ENCODE peak calls at places on chromosome 16, in eight cellular contexts. O, A, I, E, P, C, U and K are unnamed samples.

GRCh38 chr16:69340095-69340644 is 598 bp downstream of the NIP7 start:
- DNase-seq in O (no peak), A (no peak), I (no peak), E (peak), P (no peak), C (no peak), U (no peak), K (no peak)

GRCh38 chr16:5046914-5047313 is 13.2 kb upstream of the NAGPA start:
- DNase-seq in O (peak), A (no peak), I (no peak), E (no peak), P (no peak), C (no peak), U (no peak), K (no peak)

GRCh38 chr16:81693467-81694303 is 85.4 kb upstream of the PLCG2 start:
- DNase-seq in O (peak), A (no peak), I (no peak), E (no peak), P (no peak), C (no peak), U (no peak), K (no peak)

GRCh38 chr16:66905633-66906539 is 12.8 kb downstream of the CDH16 start:
- DNase-seq in O (peak), A (no peak), I (peak), E (peak), P (no peak), C (no peak), U (no peak), K (no peak)

GRCh38 chr16:64469906-64470702 is 651.8 kb downstream of the CDH11 start:
- DNase-seq in O (no peak), A (no peak), I (no peak), E (no peak), P (no peak), C (no peak), U (no peak), K (no peak)

GRCh38 chr16:62041401-62041800 is 5.2 kb upstream of the CDH8 start:
- DNase-seq in O (no peak), A (peak), I (peak), E (peak), P (peak), C (no peak), U (no peak), K (peak)

GRCh38 chr16:22786284-22786683 is 27.7 kb upstream of the HS3ST2 start:
- DNase-seq in O (no peak), A (no peak), I (no peak), E (no peak), P (no peak), C (no peak), U (no peak), K (no peak)

GRCh38 chr16:31132979-31133599 is 2.4 kb downstream of the PRSS8 start:
- DNase-seq in O (no peak), A (no peak), I (no peak), E (no peak), P (no peak), C (no peak), U (no peak), K (no peak)

GRCh38 chr16:24037335-24037734 is 201.6 kb downstream of the PRKCB start:
- DNase-seq in O (no peak), A (no peak), I (no peak), E (no peak), P (no peak), C (no peak), U (no peak), K (no peak)

GRCh38 chr16:29025218-29025617 is 40.4 kb downstream of the LAT start:
- DNase-seq in O (no peak), A (no peak), I (no peak), E (no peak), P (no peak), C (no peak), U (no peak), K (no peak)

GRCh38 chr16:50635505-50636392 is 45.4 kb downstream of the SNX20 start:
- DNase-seq in O (no peak), A (no peak), I (no peak), E (peak), P (no peak), C (no peak), U (no peak), K (no peak)

GRCh38 chr16:75351183-75351582 is 82.1 kb downstream of the CFDP1 start:
- DNase-seq in O (no peak), A (peak), I (no peak), E (peak), P (no peak), C (no peak), U (no peak), K (peak)

GRCh38 chr16:50372611-50373344 is 4.0 kb upstream of the BRD7 start:
- DNase-seq in O (no peak), A (peak), I (no peak), E (peak), P (no peak), C (no peak), U (no peak), K (no peak)

GRCh38 chr16:79381552-79382042 is 218.9 kb downstream of the MAF start:
- DNase-seq in O (no peak), A (no peak), I (no peak), E (no peak), P (no peak), C (no peak), U (no peak), K (no peak)

GRCh38 chr16:4517812-4518211 is 20.8 kb downstream of the CDIP1 start:
- DNase-seq in O (no peak), A (no peak), I (peak), E (peak), P (peak), C (no peak), U (no peak), K (no peak)

GRCh38 chr16:4372578-4373355 is 1.1 kb downstream of the VASN start:
- DNase-seq in O (no peak), A (peak), I (peak), E (peak), P (no peak), C (no peak), U (no peak), K (no peak)

GRCh38 chr16:3640632-3641501 is 13.6 kb upstream of the DNASE1 start:
- DNase-seq in O (no peak), A (no peak), I (no peak), E (no peak), P (no peak), C (no peak), U (no peak), K (no peak)

GRCh38 chr16:21656795-21657768 is 4.7 kb upstream of the IGSF6 start:
- DNase-seq in O (no peak), A (peak), I (peak), E (peak), P (peak), C (no peak), U (peak), K (peak)

GRCh38 chr16:5845046-5845445 is 747.5 kb upstream of the EEF2KMT start:
- DNase-seq in O (no peak), A (no peak), I (no peak), E (peak), P (no peak), C (no peak), U (no peak), K (no peak)

GRCh38 chr16:27495191-27495590 is 54.5 kb downstream of the GTF3C1 start:
- DNase-seq in O (no peak), A (no peak), I (no peak), E (peak), P (no peak), C (peak), U (no peak), K (no peak)

GRCh38 chr16:3642397-3643094 is 11.9 kb upstream of the DNASE1 start:
- DNase-seq in O (peak), A (no peak), I (no peak), E (peak), P (no peak), C (no peak), U (no peak), K (no peak)

GRCh38 chr16:86018487-86018886 is 119.5 kb downstream of the IRF8 start:
- DNase-seq in O (no peak), A (no peak), I (no peak), E (peak), P (no peak), C (no peak), U (no peak), K (no peak)

GRCh38 chr16:71537643-71538042 is 11.4 kb downstream of the CHST4 start:
- DNase-seq in O (peak), A (peak), I (peak), E (peak), P (peak), C (peak), U (peak), K (no peak)

GRCh38 chr16:22267764-22268163 is 29.4 kb upstream of the POLR3E start:
- DNase-seq in O (no peak), A (no peak), I (no peak), E (no peak), P (no peak), C (no peak), U (no peak), K (no peak)

GRCh38 chr16:10575506-10576130 is 4.8 kb downstream of the EMP2 start:
- DNase-seq in O (no peak), A (no peak), I (no peak), E (no peak), P (no peak), C (no peak), U (no peak), K (peak)

GRCh38 chr16:24541534-24541933 is 2.2 kb downstream of the RBBP6 start:
- DNase-seq in O (no peak), A (no peak), I (no peak), E (peak), P (no peak), C (no peak), U (no peak), K (no peak)

GRCh38 chr16:69328854-69329316 is 1.5 kb downstream of the PDF start:
- DNase-seq in O (no peak), A (peak), I (peak), E (peak), P (no peak), C (no peak), U (no peak), K (no peak)

GRCh38 chr16:27748868-27749546 is 199.1 kb downstream of the KATNIP start:
- DNase-seq in O (peak), A (peak), I (no peak), E (peak), P (no peak), C (peak), U (peak), K (no peak)

GRCh38 chr16:82955836-82956348 is 329.1 kb downstream of the CDH13 start:
- DNase-seq in O (no peak), A (no peak), I (no peak), E (peak), P (no peak), C (no peak), U (no peak), K (no peak)

GRCh38 chr16:77540656-77541055 is 105.8 kb upstream of the ADAMTS18 start:
- DNase-seq in O (no peak), A (no peak), I (no peak), E (peak), P (no peak), C (no peak), U (no peak), K (no peak)

GRCh38 chr16:89842471-89843408 is 14.5 kb downstream of the SPIRE2 start:
- DNase-seq in O (no peak), A (peak), I (peak), E (peak), P (no peak), C (peak), U (no peak), K (no peak)

GRCh38 chr16:87584271-87584670 is 18.0 kb upstream of the JPH3 start:
- DNase-seq in O (no peak), A (no peak), I (no peak), E (peak), P (no peak), C (no peak), U (no peak), K (no peak)

GRCh38 chr16:4914528-4915225 is 22.3 kb downstream of the PPL start:
- DNase-seq in O (no peak), A (no peak), I (no peak), E (no peak), P (no peak), C (no peak), U (no peak), K (no peak)

GRCh38 chr16:53809088-53809951 is 105.4 kb downstream of the FTO start:
- DNase-seq in O (no peak), A (no peak), I (no peak), E (peak), P (no peak), C (peak), U (no peak), K (peak)